ENCODE peak calls at places on chromosomes 4 and X, in six cellular contexts. Z, D, M, K, G and N are unnamed samples.
A peak's percentile ranks its signal among the peaks of the same experiment; 100 is the strongest.

GRCh38 chr4:151325320-151326246 is at the start of gene SH3D19:
- DNase-seq in Z (peak; percentile 91), D (peak; percentile 27), M (peak; percentile 92), K (peak; percentile 64), G (peak; percentile 78), N (peak; percentile 84)

GRCh38 chrX:14412686-14413085 is 116.7 kb upstream of the GLRA2 start:
- DNase-seq in Z (no peak), D (no peak), M (no peak), K (no peak), G (peak; percentile 35), N (no peak)

GRCh38 chr4:62075082-62075481 is 875.0 kb downstream of the ADGRL3 start:
- DNase-seq in Z (no peak), D (no peak), M (no peak), K (no peak), G (no peak), N (no peak)

GRCh38 chr4:126213996-126214395 is 899.2 kb downstream of the FAT4 start:
- DNase-seq in Z (no peak), D (no peak), M (no peak), K (no peak), G (peak; percentile 5), N (no peak)

GRCh38 chrX:116436358-116436816 is at the start of gene SLC6A14:
- DNase-seq in Z (peak; percentile 23), D (no peak), M (no peak), K (no peak), G (no peak), N (no peak)

GRCh38 chrX:24946369-24946768 is 69.4 kb downstream of the ARX start:
- DNase-seq in Z (no peak), D (no peak), M (no peak), K (no peak), G (no peak), N (no peak)

GRCh38 chr4:163736876-163737275 is 242.4 kb downstream of the TMA16 start:
- DNase-seq in Z (no peak), D (no peak), M (no peak), K (no peak), G (no peak), N (no peak)

GRCh38 chrX:40171513-40172168 is 73.9 kb upstream of the BCOR start:
- DNase-seq in Z (peak; percentile 54), D (no peak), M (peak; percentile 87), K (no peak), G (no peak), N (no peak)

GRCh38 chrX:15356444-15356843 is 21.1 kb upstream of the PIGA start:
- DNase-seq in Z (no peak), D (no peak), M (no peak), K (no peak), G (no peak), N (no peak)

GRCh38 chr4:3853388-3854035 is 87.3 kb downstream of the ADRA2C start:
- DNase-seq in Z (no peak), D (no peak), M (peak; percentile 61), K (no peak), G (no peak), N (no peak)
- TF ChIP-seq CTCF in Z (no peak), D (no peak), M (no peak), K (no peak), G (no peak), N (no peak)

GRCh38 chr4:75723117-75723801 is 1.1 kb upstream of the USO1 start:
- DNase-seq in Z (no peak), D (no peak), M (no peak), K (no peak), G (peak; percentile 84), N (no peak)

GRCh38 chr4:75724867-75725724 is 719 bp downstream of the USO1 start:
- DNase-seq in Z (peak; percentile 83), D (peak; percentile 75), M (peak; percentile 92), K (peak; percentile 73), G (peak; percentile 75), N (peak; percentile 90)

GRCh38 chr4:75722417-75722816 is 2.0 kb upstream of the USO1 start:
- DNase-seq in Z (no peak), D (no peak), M (no peak), K (no peak), G (no peak), N (no peak)

GRCh38 chr4:75723802-75724065 is 643 bp upstream of the USO1 start:
- DNase-seq in Z (no peak), D (no peak), M (no peak), K (no peak), G (no peak), N (no peak)

GRCh38 chr4:75724066-75724866 is at the start of gene USO1:
- DNase-seq in Z (peak; percentile 100), D (peak; percentile 95), M (peak; percentile 100), K (peak; percentile 98), G (peak; percentile 99), N (peak; percentile 100)
- TF ChIP-seq CTCF in Z (peak; percentile 59), D (peak; percentile 74), M (peak; percentile 62), K (peak; percentile 29), G (peak; percentile 92), N (peak; percentile 91)

GRCh38 chrX:50615570-50616158 is 145.0 kb upstream of the DGKK start:
- DNase-seq in Z (no peak), D (no peak), M (no peak), K (no peak), G (no peak), N (no peak)

GRCh38 chrX:50617183-50617582 is 146.6 kb upstream of the DGKK start:
- DNase-seq in Z (no peak), D (no peak), M (no peak), K (no peak), G (no peak), N (no peak)

GRCh38 chrX:50614460-50614859 is 143.8 kb upstream of the DGKK start:
- DNase-seq in Z (no peak), D (no peak), M (no peak), K (no peak), G (no peak), N (no peak)

GRCh38 chrX:50622751-50623150 is 152.1 kb upstream of the DGKK start:
- DNase-seq in Z (no peak), D (no peak), M (no peak), K (no peak), G (no peak), N (no peak)

DNA sequence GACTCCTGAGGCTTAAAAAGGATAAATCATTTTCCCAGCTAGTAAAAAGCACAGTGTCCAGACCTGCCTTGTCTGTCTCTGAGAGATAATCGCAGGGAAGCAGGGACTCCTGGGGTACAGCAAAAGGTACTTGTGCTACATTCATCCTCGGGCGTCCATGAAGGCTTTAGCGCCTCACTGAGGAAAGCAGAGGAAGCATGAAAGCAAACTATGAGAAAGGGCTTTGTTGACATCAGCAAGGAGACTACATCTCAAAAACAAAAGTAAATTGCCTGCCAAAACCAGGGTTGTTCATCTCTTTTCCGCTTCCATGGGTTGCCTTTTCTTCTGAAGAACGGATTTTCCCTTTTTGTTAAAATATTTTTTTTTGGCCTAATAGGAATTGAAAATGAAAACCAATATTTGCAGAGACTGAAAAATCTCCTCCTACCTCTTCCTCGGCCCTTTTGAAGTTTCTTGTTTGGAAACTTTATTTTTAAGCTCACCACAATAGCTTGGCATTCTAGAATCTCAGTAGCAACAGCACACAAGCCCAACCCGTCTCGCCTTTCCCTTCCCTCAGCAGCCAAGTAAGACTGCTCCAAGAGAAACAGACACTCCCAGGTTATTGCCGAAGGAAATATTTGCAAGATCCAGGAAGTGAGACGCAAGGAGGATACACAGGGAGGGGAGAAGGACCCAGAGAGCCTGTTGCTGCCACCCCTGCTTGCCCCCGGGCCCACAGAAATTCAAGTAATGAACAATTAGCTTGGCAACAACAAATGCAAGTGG is 148.3 kb upstream of the DGKK start:
- DNase-seq in Z (no peak), D (no peak), M (no peak), K (no peak), G (peak; percentile 32), N (peak; percentile 46)
- TF ChIP-seq CTCF in Z (no peak), D (no peak), M (no peak), K (no peak), G (no peak), N (no peak)

DNA sequence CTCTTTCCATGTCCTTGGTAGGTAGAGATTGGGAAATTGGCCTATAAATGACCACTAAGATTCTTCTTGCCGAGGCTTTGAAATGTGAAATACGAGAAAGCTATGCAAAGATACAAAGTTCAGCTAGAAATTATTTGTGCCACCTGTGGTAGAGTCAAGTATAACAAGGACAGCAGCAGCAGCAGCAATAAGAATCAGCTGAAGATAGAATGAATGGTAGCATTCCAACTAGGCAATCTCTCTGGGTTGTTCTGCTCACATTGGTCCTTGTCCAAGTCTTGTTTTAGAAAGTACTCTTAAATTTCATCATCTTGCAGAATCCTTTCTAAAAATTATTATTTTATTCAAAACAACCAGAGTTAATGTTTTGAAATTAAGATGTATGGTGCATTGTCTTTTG is 67.8 kb upstream of the PCDH10 start:
- DNase-seq in Z (no peak), D (no peak), M (no peak), K (no peak), G (no peak), N (no peak)
- TF ChIP-seq CTCF in Z (no peak), D (no peak), M (no peak), K (no peak), G (peak; percentile 2), N (no peak)

GRCh38 chrX:33194876-33195433 is 16.4 kb downstream of the DMD start:
- DNase-seq in Z (no peak), D (no peak), M (no peak), K (no peak), G (no peak), N (no peak)

GRCh38 chrX:33190016-33190415 is 21.3 kb downstream of the DMD start:
- DNase-seq in Z (no peak), D (no peak), M (no peak), K (no peak), G (no peak), N (no peak)

GRCh38 chrX:33198561-33199279 is 12.6 kb downstream of the DMD start:
- DNase-seq in Z (no peak), D (no peak), M (no peak), K (no peak), G (no peak), N (no peak)

GRCh38 chrX:33195698-33196097 is 15.7 kb downstream of the DMD start:
- DNase-seq in Z (no peak), D (no peak), M (no peak), K (no peak), G (no peak), N (no peak)

DNA sequence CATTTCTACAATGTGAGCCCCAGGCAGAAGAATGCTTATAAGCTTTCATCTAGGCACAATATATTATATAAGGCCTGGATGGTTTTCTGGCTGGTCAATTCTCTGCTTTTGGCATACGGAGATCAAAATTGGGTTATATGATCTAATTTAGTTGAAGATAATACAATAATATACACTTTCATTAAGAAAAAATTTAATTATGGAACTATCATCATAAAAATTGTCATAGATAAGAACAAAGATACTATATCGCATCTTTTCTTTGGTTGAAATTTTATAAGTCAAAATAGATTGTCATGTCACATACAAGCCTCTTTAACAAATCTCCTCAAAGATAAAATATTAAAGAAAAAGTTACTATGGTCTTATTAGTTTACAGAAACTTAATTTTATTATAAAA is 17.1 kb downstream of the DMD start:
- DNase-seq in Z (no peak), D (no peak), M (no peak), K (no peak), G (no peak), N (no peak)
- TF ChIP-seq CTCF in Z (no peak), D (no peak), M (no peak), K (no peak), G (no peak), N (no peak)